ENCODE peak calls at places on chromosomes 6 and 20, in eight cellular contexts. H is OCI-LY7; I is body of pancreas; C is GM23248; T is psoas muscle; M is ascending aorta; W is heart right ventricle; Q is CD4-positive, CD25-positive, alpha-beta regulatory T cell. L is an unnamed sample.

GRCh38 chr6:66326228-66326627 is 619.2 kb upstream of the EYS start:
- DNase-seq in H (no peak), T (no peak), W (no peak), C (no peak), I (no peak), Q (no peak), M (no peak), L (no peak)

GRCh38 chr6:71252407-71252806 is 36.2 kb upstream of the OGFRL1 start:
- DNase-seq in H (no peak), I (no peak), M (no peak), Q (no peak), C (no peak), W (no peak), T (no peak), L (no peak)

GRCh38 chr6:132446136-132446535 is 44.9 kb upstream of the MOXD1 start:
- DNase-seq in C (no peak), M (no peak), T (no peak), W (no peak), I (no peak), Q (no peak), H (no peak), L (no peak)

GRCh38 chr6:38077488-38078015 is 258.0 kb downstream of the ZFAND3 start:
- DNase-seq in M (no peak), T (no peak), I (no peak), Q (no peak), H (no peak), C (no peak), W (no peak), L (no peak)

GRCh38 chr20:57675773-57676172 is 34.0 kb downstream of the PMEPA1 start:
- DNase-seq in W (no peak), I (no peak), Q (no peak), M (no peak), C (no peak), H (no peak), T (no peak), L (no peak)

GRCh38 chr6:89375427-89375868 is 22.9 kb upstream of the UBE2J1 start:
- DNase-seq in M (no peak), I (peak; percentile 83), C (no peak), T (peak; percentile 61), Q (peak; percentile 44), W (peak; percentile 21), H (peak; percentile 81), L (no peak)

GRCh38 chr6:130882370-130882769 is 55.2 kb downstream of the SMLR1 start:
- DNase-seq in I (no peak), H (no peak), M (no peak), W (no peak), Q (no peak), T (no peak), C (no peak), L (no peak)

GRCh38 chr20:51573576-51574243 is 31.2 kb upstream of the NFATC2 start:
- DNase-seq in Q (no peak), T (peak; percentile 56), M (no peak), I (no peak), H (no peak), C (peak; percentile 58), W (no peak), L (no peak)

GRCh38 chr20:31966991-31967655 is 828 bp upstream of the XKR7 start:
- DNase-seq in C (no peak), T (no peak), Q (no peak), M (no peak), H (no peak), W (no peak), I (no peak), L (no peak)

GRCh38 chr6:90217621-90218496 is 78.8 kb downstream of the BACH2 start:
- DNase-seq in T (no peak), I (peak; percentile 76), W (no peak), C (no peak), H (no peak), Q (no peak), M (no peak), L (peak; percentile 52)

GRCh38 chr6:82555801-82556200 is 192.2 kb downstream of the TPBG start:
- DNase-seq in W (no peak), Q (no peak), M (no peak), T (no peak), I (no peak), C (peak; percentile 29), H (no peak), L (no peak)

GRCh38 chr6:1286972-1287600 is 24.8 kb upstream of the FOXQ1 start:
- DNase-seq in W (no peak), H (no peak), T (no peak), M (no peak), Q (no peak), C (peak; percentile 94), I (no peak), L (no peak)

GRCh38 chr20:25178563-25179438 is 16.7 kb upstream of the ENTPD6 start:
- DNase-seq in C (peak; percentile 92), Q (no peak), T (peak; percentile 55), H (peak; percentile 37), W (no peak), I (peak; percentile 46), M (peak; percentile 71), L (no peak)

GRCh38 chr20:63892402-63892801 is 2.5 kb upstream of the DNAJC5 start:
- DNase-seq in Q (no peak), M (no peak), I (no peak), W (no peak), T (no peak), C (no peak), H (no peak), L (no peak)

GRCh38 chr20:63891061-63892002 is 3.6 kb upstream of the DNAJC5 start:
- DNase-seq in W (no peak), H (no peak), Q (no peak), I (no peak), C (no peak), T (no peak), M (no peak), L (no peak)

GRCh38 chr20:63889241-63890200 is 5.4 kb upstream of the DNAJC5 start:
- DNase-seq in W (no peak), H (no peak), Q (no peak), I (no peak), T (no peak), C (peak; percentile 24), M (no peak), L (no peak)

GRCh38 chr20:63890616-63891015 is 4.3 kb upstream of the DNAJC5 start:
- DNase-seq in W (no peak), I (no peak), C (no peak), Q (no peak), H (no peak), T (no peak), M (no peak), L (no peak)

DNA sequence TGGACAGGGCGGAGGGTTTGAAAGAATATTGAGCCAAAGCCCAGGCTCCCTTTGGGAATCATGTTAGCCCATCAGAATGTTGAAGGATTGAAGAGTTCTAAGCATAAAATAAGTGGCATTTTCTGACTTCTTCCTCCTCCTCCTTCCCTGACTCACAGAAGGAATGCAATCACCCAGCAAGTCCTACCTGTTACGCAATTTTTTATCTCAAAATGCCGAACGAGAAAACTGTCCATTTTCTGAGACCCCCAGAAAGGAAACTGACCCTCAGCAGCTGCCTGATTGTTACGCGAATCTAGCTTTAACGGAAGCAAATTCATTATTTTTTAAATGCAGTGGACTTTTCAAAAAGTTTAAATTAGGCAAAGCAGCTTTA is 4.7 kb upstream of the DNAJC5 start:
- DNase-seq in T (no peak), H (no peak), Q (no peak), M (no peak), I (no peak), W (no peak), C (peak; percentile 34), L (no peak)
- H3K36me3 ChIP-seq in T (no peaks in the 10 kb centered on the region), H (peaks cover 41% of the 10 kb centered on the region), Q (peaks cover 38% of the 10 kb centered on the region), M (peaks cover 33% of the 10 kb centered on the region), I (peaks cover 6% of the 10 kb centered on the region), W (peaks cover 19% of the 10 kb centered on the region), C (peaks cover 24% of the 10 kb centered on the region), L (peaks cover 37% of the 10 kb centered on the region)

GRCh38 chr6:57316581-57317059 is 810 bp upstream of the PRIM2 start:
- DNase-seq in I (peak; percentile 80), W (peak; percentile 74), Q (peak; percentile 67), T (peak; percentile 78), M (peak; percentile 93), C (peak; percentile 95), H (peak; percentile 91), L (peak; percentile 32)

GRCh38 chr6:57312004-57312345 is 5.5 kb upstream of the PRIM2 start:
- DNase-seq in Q (no peak), W (no peak), M (no peak), T (no peak), H (no peak), I (no peak), C (no peak), L (no peak)

GRCh38 chr6:57315851-57316250 is 1.6 kb upstream of the PRIM2 start:
- DNase-seq in W (no peak), Q (no peak), M (no peak), C (no peak), I (no peak), T (no peak), H (no peak), L (no peak)

GRCh38 chr6:57313009-57313408 is 4.4 kb upstream of the PRIM2 start:
- DNase-seq in Q (no peak), T (no peak), C (peak; percentile 38), W (no peak), H (no peak), I (no peak), M (no peak), L (no peak)

DNA sequence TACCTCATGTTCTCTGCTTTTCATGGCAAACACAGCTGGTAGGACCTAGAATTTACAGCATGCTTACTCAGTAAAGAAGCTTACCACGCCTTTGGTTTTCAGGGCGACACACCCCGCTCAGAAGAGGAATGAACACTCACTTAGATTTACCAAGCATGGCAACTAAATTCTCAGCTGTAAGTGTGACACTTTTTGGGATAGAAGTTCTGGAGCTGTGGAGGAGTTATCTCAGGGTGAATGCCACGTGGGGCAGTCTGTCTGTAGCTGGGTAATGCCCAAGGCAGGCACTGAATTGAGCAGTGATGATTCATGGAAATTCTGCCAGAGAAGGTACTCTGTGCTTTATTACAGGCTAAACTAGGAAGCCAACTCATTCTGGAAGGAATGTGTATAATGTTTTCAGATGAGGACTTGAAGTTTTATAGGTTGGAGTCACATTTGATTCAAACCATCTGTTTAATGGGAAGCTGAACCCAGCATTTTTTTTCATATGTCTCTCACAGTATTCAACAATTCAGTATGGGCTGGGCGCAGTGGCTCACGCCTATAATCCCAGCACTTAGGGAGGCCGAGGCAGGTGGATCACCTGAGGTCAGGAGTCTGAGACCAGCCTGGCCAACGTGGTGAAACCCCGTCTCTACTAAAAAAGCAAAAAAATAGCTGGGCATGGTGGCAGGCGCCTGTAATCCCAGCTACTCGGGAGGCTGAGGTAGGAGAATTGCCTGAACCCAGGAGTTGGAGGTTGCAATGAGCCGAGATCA is 3.5 kb upstream of the PRIM2 start:
- DNase-seq in M (peak; percentile 90), H (no peak), T (no peak), W (no peak), C (peak; percentile 99), Q (no peak), I (no peak), L (peak; percentile 17)
- H3K27ac ChIP-seq in M (peak overlapping the region; percentile 89), H (no peak overlapping the region), T (peak overlapping the region; percentile 31), W (peak overlapping the region; percentile 48), C (peak overlapping the region; percentile 91), Q (no peak overlapping the region), I (no peak overlapping the region), L (peak overlapping the region; percentile 91)

GRCh38 chr20:63028461-63028921 is 21.7 kb upstream of the BHLHE23 start:
- DNase-seq in C (no peak), M (no peak), Q (no peak), H (no peak), I (no peak), W (peak; percentile 2), T (no peak), L (no peak)
- H3K4me1 ChIP-seq in C (peaks cover 5% of the 10 kb centered on the region), M (no peaks in the 10 kb centered on the region), Q (peaks cover 6% of the 10 kb centered on the region), H (peaks cover 9% of the 10 kb centered on the region), I (peaks cover 7% of the 10 kb centered on the region), W (peaks cover 14% of the 10 kb centered on the region), T (no peaks in the 10 kb centered on the region), L (no peaks in the 10 kb centered on the region)

GRCh38 chr20:34088305-34088870 is 23.7 kb downstream of the EIF2S2 start:
- DNase-seq in Q (no peak), C (no peak), T (no peak), W (no peak), M (peak; percentile 52), H (no peak), I (no peak), L (no peak)
- H3K36me3 ChIP-seq in Q (peaks cover 85% of the 10 kb centered on the region), C (peaks cover 52% of the 10 kb centered on the region), T (peaks cover 23% of the 10 kb centered on the region), W (peaks cover 52% of the 10 kb centered on the region), M (peaks cover 40% of the 10 kb centered on the region), H (peaks cover 96% of the 10 kb centered on the region), I (no peaks in the 10 kb centered on the region), L (peaks cover 42% of the 10 kb centered on the region)